ENCODE peak calls at places on chromosomes 2 and 18, in four cellular contexts. Y, S, Z and K are unnamed samples.

GRCh38 chr2:40448476-40449079 is 3.3 kb downstream of the SLC8A1 start:
- DNase-seq in S (peak), Z (peak), Y (peak), K (no peak)

GRCh38 chr18:3224223-3224622 is 4.5 kb upstream of the MYOM1 start:
- DNase-seq in Y (no peak), S (no peak), Z (no peak), K (no peak)

GRCh38 chr2:236569593-236569973 is at the start of gene ACKR3:
- DNase-seq in Z (peak), S (peak), Y (peak), K (peak)

GRCh38 chr2:140597205-140597604 is 1533.6 kb downstream of the LRP1B start:
- DNase-seq in Y (no peak), S (no peak), Z (no peak), K (no peak)

GRCh38 chr18:10787293-10787901 is 261.6 kb downstream of the NAPG start:
- DNase-seq in S (peak), Z (peak), Y (peak), K (peak)

GRCh38 chr2:74511104-74511989 is 2.9 kb upstream of the TLX2 start:
- DNase-seq in Z (no peak), S (peak), Y (no peak), K (no peak)

GRCh38 chr18:51068111-51068510 is 38.1 kb downstream of the SMAD4 start:
- DNase-seq in Z (no peak), Y (no peak), S (peak), K (no peak)

GRCh38 chr2:74514368-74515270 is at the start of gene TLX2:
- DNase-seq in Y (peak), Z (no peak), S (no peak), K (peak)

GRCh38 chr2:8501061-8501460 is 180.8 kb upstream of the ID2 start:
- DNase-seq in Y (no peak), S (no peak), Z (no peak), K (no peak)

GRCh38 chr2:171671867-171672266 is 15.4 kb upstream of the DYNC1I2 start:
- DNase-seq in S (no peak), Z (no peak), Y (no peak), K (no peak)

GRCh38 chr2:58427572-58428285 is 186.6 kb upstream of the FANCL start:
- DNase-seq in Y (peak), Z (peak), S (peak), K (no peak)

GRCh38 chr2:175414872-175415487 is 233.5 kb upstream of the ATP5MC3 start:
- DNase-seq in Z (peak), Y (peak), S (peak), K (peak)

GRCh38 chr2:120579916-120580685 is 155.6 kb upstream of the GLI2 start:
- DNase-seq in Z (no peak), Y (no peak), S (no peak), K (no peak)

GRCh38 chr2:96163415-96163767 is 18.2 kb upstream of the DUSP2 start:
- DNase-seq in S (no peak), Z (no peak), Y (no peak), K (no peak)

GRCh38 chr18:51157215-51157614 is 40.3 kb downstream of the MEX3C start:
- DNase-seq in Y (no peak), S (no peak), Z (no peak), K (no peak)

GRCh38 chr2:163681765-163682164 is 54.0 kb downstream of the FIGN start:
- DNase-seq in Y (no peak), S (peak), Z (no peak), K (no peak)

GRCh38 chr2:176081451-176081992 is 2.2 kb downstream of the EVX2 start:
- DNase-seq in Z (no peak), S (no peak), Y (no peak), K (no peak)

GRCh38 chr18:42296723-42297122 is 341.7 kb downstream of the PIK3C3 start:
- DNase-seq in S (no peak), Z (no peak), Y (no peak), K (no peak)

GRCh38 chr2:142472382-142472781 is 341.6 kb upstream of the LRP1B start:
- DNase-seq in Y (no peak), S (no peak), Z (no peak), K (no peak)

GRCh38 chr18:44938396-44939036 is 257.8 kb downstream of the SETBP1 start:
- DNase-seq in S (no peak), Z (peak), Y (no peak), K (no peak)

GRCh38 chr2:237423891-237424290 is 9.9 kb upstream of the COL6A3 start:
- DNase-seq in Z (no peak), S (no peak), Y (no peak), K (no peak)

GRCh38 chr2:140997997-140998396 is 1132.8 kb downstream of the LRP1B start:
- DNase-seq in Z (no peak), S (peak), Y (no peak), K (no peak)

GRCh38 chr2:149200109-149200520 is 130.3 kb upstream of the LYPD6 start:
- DNase-seq in S (no peak), Z (peak), Y (no peak), K (no peak)

GRCh38 chr2:233817305-233817980 is 36.9 kb downstream of the HJURP start:
- DNase-seq in Y (no peak), S (peak), Z (no peak), K (no peak)

GRCh38 chr2:217289909-217290283 is 430.0 kb upstream of the TNP1 start:
- DNase-seq in S (peak), Z (peak), Y (no peak), K (no peak)

GRCh38 chr2:68537872-68538271 is 70.5 kb downstream of the APLF start:
- DNase-seq in Z (no peak), Y (no peak), S (peak), K (no peak)

GRCh38 chr18:23816740-23817139 is 127.5 kb downstream of the LAMA3 start:
- DNase-seq in Y (no peak), S (no peak), Z (no peak), K (no peak)

GRCh38 chr2:199019898-199020507 is 437.7 kb downstream of the SATB2 start:
- DNase-seq in Z (peak), Y (no peak), S (peak), K (no peak)

GRCh38 chr2:66189598-66189997 is 245.3 kb upstream of the MEIS1 start:
- DNase-seq in Z (no peak), Y (no peak), S (no peak), K (no peak)

GRCh38 chr2:111208639-111209038 is 87.9 kb downstream of the BCL2L11 start:
- DNase-seq in S (no peak), Y (no peak), Z (no peak), K (no peak)

GRCh38 chr2:63035686-63036085 is 14.9 kb upstream of the OTX1 start:
- DNase-seq in Z (no peak), Y (no peak), S (no peak), K (no peak)

GRCh38 chr2:105755895-105756294 is 11.2 kb downstream of the NCK2 start:
- DNase-seq in S (no peak), Z (no peak), Y (no peak), K (no peak)

GRCh38 chr18:48939368-48940097 is 11.2 kb downstream of the SMAD7 start:
- DNase-seq in Y (peak), Z (no peak), S (no peak), K (no peak)

DNA sequence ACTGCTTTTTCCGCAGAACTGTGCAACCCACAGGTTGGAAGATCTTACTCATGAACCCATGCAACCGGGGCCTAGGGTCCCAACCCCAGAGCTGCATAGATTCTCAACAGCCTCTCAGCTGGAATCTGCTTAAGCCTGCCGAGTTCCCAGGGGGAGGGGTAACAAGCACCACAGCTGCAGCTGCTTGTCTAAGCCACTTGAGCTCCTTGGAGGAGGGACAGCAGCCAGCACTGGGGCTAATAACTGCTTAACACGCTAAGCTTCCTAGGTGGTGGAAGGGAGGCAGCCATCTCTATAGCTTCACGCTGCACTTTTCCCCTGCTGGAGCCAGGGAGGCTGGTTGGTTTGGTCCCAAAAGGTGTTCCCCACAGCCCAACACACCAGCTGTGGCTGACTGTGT is 311.6 kb downstream of the DSC3 start:
- DNase-seq in Z (no peak), Y (no peak), S (no peak), K (no peak)
- H3K56ac ChIP-seq in Z (no peak), Y (no peak), S (no peak), K (no peak)

GRCh38 chr2:100274566-100275199 is 47.6 kb downstream of the LONRF2 start:
- DNase-seq in Y (peak), Z (no peak), S (no peak), K (no peak)

GRCh38 chr2:100273387-100273786 is 48.9 kb downstream of the LONRF2 start:
- DNase-seq in Z (no peak), S (no peak), Y (no peak), K (no peak)

GRCh38 chr2:100274076-100274475 is 48.2 kb downstream of the LONRF2 start:
- DNase-seq in Y (peak), S (no peak), Z (no peak), K (no peak)

GRCh38 chr2:100271210-100271609 is 51.1 kb downstream of the LONRF2 start:
- DNase-seq in Y (no peak), Z (no peak), S (no peak), K (no peak)

DNA sequence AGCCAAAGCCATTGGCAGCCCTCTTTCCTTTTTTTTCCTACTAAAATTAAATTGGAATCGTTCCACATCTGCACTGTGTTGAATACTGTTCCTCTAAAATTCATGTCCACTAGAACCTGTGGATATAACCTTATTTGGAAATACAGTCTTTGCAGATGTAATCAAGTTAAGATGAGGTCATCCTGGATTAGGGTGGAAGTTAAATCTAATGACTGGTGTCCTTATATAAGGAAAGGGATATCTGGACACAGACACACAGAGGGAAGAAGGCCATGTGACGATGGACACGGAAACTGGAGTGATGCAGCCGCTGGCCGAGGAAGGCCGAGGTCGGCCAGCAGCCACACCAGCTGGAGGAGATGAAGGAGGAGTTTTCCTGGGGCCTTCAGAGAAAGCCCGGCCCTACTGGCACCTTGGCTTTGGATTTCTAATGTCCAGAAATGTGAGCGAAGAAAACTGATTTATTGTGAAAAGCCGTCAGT is 49.4 kb downstream of the LONRF2 start:
- DNase-seq in Y (no peak), Z (no peak), S (peak), K (no peak)
- H3K56ac ChIP-seq in Y (no peak), Z (no peak), S (no peak), K (no peak)

GRCh38 chr18:46547520-46547919 is 109.5 kb downstream of the LOXHD1 start:
- DNase-seq in Y (no peak), S (no peak), Z (no peak), K (no peak)
- H3K56ac ChIP-seq in Y (no peak), S (no peak), Z (no peak), K (no peak)

DNA sequence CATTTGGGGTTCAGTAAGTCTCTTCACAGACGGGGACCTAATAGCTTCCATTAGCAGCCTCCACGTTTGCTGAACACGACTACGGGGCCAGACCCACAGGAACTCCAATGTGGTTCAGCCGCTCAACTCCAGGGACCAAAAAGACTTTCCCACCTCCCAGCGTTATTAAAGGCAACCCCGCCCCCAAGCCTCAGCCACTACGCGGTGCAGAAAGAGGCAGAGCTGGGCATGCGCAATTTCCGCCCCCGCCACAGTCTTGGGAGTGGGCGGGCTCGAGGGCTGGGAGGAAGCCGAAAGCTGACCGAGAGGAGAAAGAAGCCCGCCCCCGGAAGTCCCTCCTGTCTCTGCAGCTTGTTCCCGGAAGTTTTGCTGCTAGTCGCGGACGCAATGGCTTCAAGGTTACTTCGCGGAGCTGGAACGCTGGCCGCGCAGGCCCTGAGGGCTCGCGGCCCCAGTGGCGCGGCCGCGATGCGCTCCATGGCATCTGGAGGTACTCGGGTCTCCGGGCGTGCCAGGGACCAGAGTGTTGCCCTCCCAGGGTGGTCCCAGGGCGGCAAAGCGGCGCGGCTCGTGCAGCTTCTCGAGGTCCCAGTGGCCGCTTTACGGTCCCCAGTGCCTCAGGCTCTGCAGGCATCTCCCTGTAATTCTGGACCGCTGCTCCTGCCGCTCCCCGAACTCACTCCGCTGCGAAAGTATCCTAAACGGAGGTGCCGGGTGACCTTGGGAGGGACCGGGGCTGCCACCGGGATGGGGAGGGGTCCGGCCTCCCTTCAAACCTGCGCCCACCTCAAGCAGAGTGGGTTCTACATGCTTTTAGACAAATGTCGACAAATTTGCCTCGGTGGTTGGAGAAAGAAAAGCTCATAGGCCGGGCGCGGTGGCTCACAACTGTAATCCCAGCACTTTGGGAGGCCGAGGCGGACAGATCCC is at the start of gene COX5B:
- DNase-seq in Z (peak), Y (peak), S (peak), K (peak)
- H3K56ac ChIP-seq in Z (peak), Y (no peak), S (peak), K (peak)

GRCh38 chr2:143732931-143733330 is 603.7 kb downstream of the ARHGAP15 start:
- DNase-seq in Z (no peak), Y (no peak), S (no peak), K (no peak)
- H3K56ac ChIP-seq in Z (no peak), Y (no peak), S (no peak), K (no peak)